ENCODE peak calls at places on chromosomes 5 and 9, in ten cellular contexts. K is DMS153; D is stimulated activated CD8-positive, alpha-beta memory T cell treated with anti-CD3 and anti-CD28 coated beads, Interleukin-12 subunit alpha, Interleukin-12 subunit beta, amount 100 ng/mL, for 1 hour; U is lung; T is GM23338; Q is activated effector memory CD4-positive, alpha-beta T cell treated with Interleukin-2 at 50 U/mL for 16 hours; V is fibroblast of the aortic adventitia; S is HT-29; C is body of pancreas; E is omental fat pad. Y is an unnamed sample.

GRCh38 chr5:54007822-54008777 is 302.3 kb downstream of the ARL15 start:
- DNase-seq in K (no peak), E (no peak), D (no peak), Q (no peak), T (no peak), C (no peak), S (no peak), V (peak), U (no peak), Y (no peak)

GRCh38 chr5:115624994-115625393 is 842 bp downstream of the TMED7 start:
- DNase-seq in C (no peak), K (no peak), E (no peak), S (peak), Q (no peak), D (no peak), V (no peak), T (no peak), U (no peak), Y (no peak)

GRCh38 chr9:135513351-135513846 is 7.8 kb upstream of the LCN1 start:
- DNase-seq in K (no peak), T (no peak), V (no peak), U (no peak), Q (no peak), E (no peak), C (no peak), D (no peak), S (no peak), Y (peak)

GRCh38 chr9:126702501-126703329 is 89.0 kb downstream of the LMX1B start:
- DNase-seq in U (no peak), T (peak), S (no peak), K (no peak), Q (no peak), E (peak), C (no peak), D (no peak), V (no peak), Y (no peak)

GRCh38 chr9:75911390-75911789 is 20.9 kb downstream of the PCSK5 start:
- DNase-seq in C (no peak), D (no peak), S (no peak), U (no peak), K (no peak), T (no peak), V (no peak), E (no peak), Q (no peak), Y (no peak)

GRCh38 chr9:37284631-37285030 is 137.9 kb upstream of the GRHPR start:
- DNase-seq in T (no peak), U (no peak), E (no peak), V (peak), Q (no peak), D (no peak), S (no peak), K (no peak), C (no peak), Y (no peak)

GRCh38 chr5:109191153-109191558 is 218.6 kb downstream of the PJA2 start:
- DNase-seq in E (no peak), D (no peak), K (no peak), V (peak), C (no peak), Q (no peak), U (no peak), S (peak), T (no peak), Y (no peak)

GRCh38 chr5:139403418-139403786 is 487 bp downstream of the SPATA24 start:
- DNase-seq in C (no peak), S (no peak), Q (no peak), V (no peak), K (no peak), T (no peak), D (no peak), E (no peak), U (no peak), Y (no peak)

GRCh38 chr9:136418182-136419091 is 8.0 kb downstream of the PMPCA start:
- DNase-seq in T (no peak), V (no peak), Q (no peak), S (peak), K (no peak), U (no peak), C (no peak), D (no peak), E (no peak), Y (no peak)